ENCODE peak calls at places on chromosomes 16 and 17, in seven cellular contexts. E is sciatic nerve, V is hippocampal formation, X is HEK293T, C is nephron progenitor cell, Y is NCI-H1436, H is OCI-LY7. J is an unnamed sample.

GRCh38 chr16:410516-411178 is 9.0 kb downstream of the DECR2 start:
- DNase-seq in E (no peak), V (no peak), X (no peak), C (no peak), Y (peak), H (no peak), J (no peak)

GRCh38 chr16:53898993-53899392 is 195.0 kb downstream of the FTO start:
- DNase-seq in E (no peak), V (no peak), X (no peak), C (no peak), Y (no peak), H (no peak), J (no peak)

GRCh38 chr16:19118938-19119431 is 5.2 kb downstream of the ITPRIPL2 start:
- DNase-seq in E (peak), V (no peak), X (no peak), C (no peak), Y (no peak), H (no peak), J (no peak)

GRCh38 chr17:15966879-15967248 is 21.9 kb downstream of the ADORA2B start:
- DNase-seq in E (no peak), V (no peak), X (no peak), C (peak), Y (no peak), H (no peak), J (no peak)

GRCh38 chr16:64717871-64718270 is 404.0 kb downstream of the CDH11 start:
- DNase-seq in E (no peak), V (no peak), X (no peak), C (no peak), Y (no peak), H (no peak), J (no peak)

GRCh38 chr17:29661220-29661619 is 38.5 kb upstream of the CORO6 start:
- DNase-seq in E (no peak), V (no peak), X (no peak), C (no peak), Y (peak), H (no peak), J (no peak)

GRCh38 chr17:68310141-68310540 is 18.8 kb downstream of the ARSG start:
- DNase-seq in E (no peak), V (no peak), X (no peak), C (no peak), Y (no peak), H (no peak), J (no peak)

GRCh38 chr17:57242148-57242547 is 14.2 kb upstream of the MSI2 start:
- DNase-seq in E (no peak), V (no peak), X (peak), C (no peak), Y (no peak), H (no peak), J (peak)

GRCh38 chr17:77454560-77455095 is 313.9 kb downstream of the SEC14L1 start:
- DNase-seq in E (no peak), V (no peak), X (no peak), C (no peak), Y (no peak), H (peak), J (no peak)

GRCh38 chr17:73458191-73458590 is 146.4 kb upstream of the CDC42EP4 start:
- DNase-seq in E (no peak), V (no peak), X (no peak), C (no peak), Y (no peak), H (no peak), J (no peak)

GRCh38 chr17:21452377-21453143 is 76.4 kb downstream of the KCNJ12 start:
- DNase-seq in E (peak), V (peak), X (peak), C (peak), Y (no peak), H (peak), J (peak)

GRCh38 chr16:54409982-54410381 is 123.4 kb upstream of the IRX3 start:
- DNase-seq in E (no peak), V (no peak), X (no peak), C (no peak), Y (no peak), H (no peak), J (no peak)

GRCh38 chr16:19230575-19230974 is 55.0 kb upstream of the CLEC19A start:
- DNase-seq in E (no peak), V (no peak), X (no peak), C (no peak), Y (no peak), H (no peak), J (no peak)

GRCh38 chr16:68508641-68509240 is 30.4 kb upstream of the ZFP90 start:
- DNase-seq in E (no peak), V (no peak), X (no peak), C (no peak), Y (no peak), H (no peak), J (no peak)